ENCODE peak calls at places on chromosomes 16 and 17, in nine cellular contexts. O, Q, Z, L, D, N, B, K and X are unnamed samples.

GRCh38 chr16:89242795-89243200 is 25.3 kb downstream of the ZNF778 start:
- DNase-seq in K (no peak), O (no peak), N (no peak), Z (no peak), D (no peak), Q (no peak), L (no peak), B (no peak), X (no peak)

GRCh38 chr17:56557682-56558081 is 35.8 kb upstream of the NOG start:
- DNase-seq in Q (peak; percentile 53), K (no peak), Z (no peak), L (no peak), N (no peak), D (no peak), B (no peak), O (no peak), X (no peak)

GRCh38 chr17:78600181-78600651 is 23.0 kb upstream of the DNAH17 start:
- DNase-seq in L (no peak), D (no peak), B (peak; percentile 52), O (no peak), Z (no peak), K (no peak), N (peak; percentile 6), Q (no peak), X (no peak)

GRCh38 chr17:61834610-61835009 is 28.7 kb downstream of the BRIP1 start:
- DNase-seq in N (no peak), D (no peak), L (no peak), Q (no peak), B (no peak), Z (no peak), K (no peak), O (no peak), X (no peak)

GRCh38 chr16:75909746-75910145 is 183.5 kb upstream of the CPHXL start:
- DNase-seq in D (no peak), N (no peak), Q (no peak), K (no peak), B (no peak), L (no peak), O (no peak), Z (no peak), X (no peak)

GRCh38 chr16:28191364-28191985 is 20.3 kb downstream of the XPO6 start:
- DNase-seq in O (no peak), N (no peak), K (no peak), Q (no peak), D (peak; percentile 46), B (no peak), Z (no peak), L (no peak), X (no peak)

GRCh38 chr16:47916266-47916665 is 239.5 kb downstream of the ABCC12 start:
- DNase-seq in Q (no peak), L (no peak), N (peak; percentile 33), B (no peak), D (peak; percentile 13), K (no peak), Z (no peak), O (no peak), X (no peak)

GRCh38 chr16:89732142-89732917 is 11.0 kb downstream of the ZNF276 start:
- DNase-seq in D (no peak), Q (no peak), Z (no peak), B (no peak), K (no peak), N (no peak), L (no peak), O (no peak), X (no peak)

GRCh38 chr17:29179232-29180036 is 764 bp downstream of the MYO18A start:
- DNase-seq in N (no peak), L (peak; percentile 86), K (no peak), Q (peak; percentile 72), O (peak; percentile 86), Z (peak; percentile 88), D (peak; percentile 61), B (peak; percentile 24), X (no peak)

GRCh38 chr16:84603115-84603816 is 14.6 kb downstream of the COTL1 start:
- DNase-seq in O (peak; percentile 61), N (peak; percentile 98), B (peak; percentile 91), K (peak; percentile 96), D (peak; percentile 92), Q (no peak), Z (peak; percentile 75), L (peak; percentile 82), X (no peak)

GRCh38 chr16:57289391-57290257 is 5.2 kb upstream of the PLLP start:
- DNase-seq in L (no peak), D (no peak), Q (no peak), N (no peak), K (no peak), Z (no peak), B (no peak), O (no peak), X (no peak)

GRCh38 chr17:8163978-8164814 is 1.4 kb upstream of the VAMP2 start:
- DNase-seq in Z (peak; percentile 82), B (no peak), L (peak; percentile 93), O (peak; percentile 75), N (peak; percentile 59), K (peak; percentile 79), Q (peak; percentile 34), D (no peak), X (peak; percentile 78)

GRCh38 chr16:13708361-13708760 is 211.6 kb upstream of the ERCC4 start:
- DNase-seq in N (no peak), Q (no peak), D (no peak), O (no peak), K (no peak), L (no peak), B (no peak), Z (no peak), X (no peak)

GRCh38 chr17:50263293-50264262 is 10.7 kb upstream of the TMEM92 start:
- DNase-seq in Z (no peak), O (peak; percentile 3), D (no peak), L (peak; percentile 40), K (no peak), N (no peak), B (no peak), Q (no peak), X (no peak)

GRCh38 chr17:17402558-17402957 is 74.2 kb upstream of the MED9 start:
- DNase-seq in K (no peak), D (peak; percentile 42), Z (no peak), N (no peak), L (no peak), B (no peak), Q (no peak), O (no peak), X (no peak)

GRCh38 chr16:84667600-84668309 is 19.4 kb downstream of the KLHL36 start:
- DNase-seq in N (no peak), D (no peak), K (no peak), Q (no peak), Z (no peak), L (no peak), O (no peak), B (no peak), X (no peak)

GRCh38 chr17:32266389-32267269 is 997 bp downstream of the RHBDL3 start:
- DNase-seq in L (no peak), B (no peak), D (no peak), O (no peak), K (no peak), N (no peak), Q (peak; percentile 69), Z (no peak), X (no peak)

GRCh38 chr17:7216242-7217112 is 3.2 kb downstream of the DLG4 start:
- DNase-seq in B (no peak), D (no peak), K (no peak), O (no peak), N (no peak), L (no peak), Q (no peak), Z (no peak), X (no peak)

GRCh38 chr16:73056383-73056782 is 8.5 kb upstream of the ZFHX3 start:
- DNase-seq in K (no peak), N (no peak), Q (no peak), Z (no peak), L (peak; percentile 41), D (no peak), B (no peak), O (peak; percentile 4), X (no peak)

GRCh38 chr16:73058616-73059409 is 10.9 kb upstream of the ZFHX3 start:
- DNase-seq in Z (no peak), K (peak; percentile 25), L (peak; percentile 58), Q (peak; percentile 72), B (peak; percentile 61), D (peak; percentile 37), N (peak; percentile 77), O (no peak), X (no peak)

GRCh38 chr16:73058221-73058615 is 10.3 kb upstream of the ZFHX3 start:
- DNase-seq in D (no peak), O (peak; percentile 80), L (peak; percentile 70), K (peak; percentile 21), B (peak; percentile 45), Z (peak; percentile 58), N (no peak), Q (peak; percentile 59), X (no peak)

GRCh38 chr16:73057369-73058210 is 9.7 kb upstream of the ZFHX3 start:
- DNase-seq in B (peak; percentile 52), D (no peak), Q (peak; percentile 61), N (no peak), O (peak; percentile 82), K (no peak), L (peak; percentile 50), Z (no peak), X (no peak)

DNA sequence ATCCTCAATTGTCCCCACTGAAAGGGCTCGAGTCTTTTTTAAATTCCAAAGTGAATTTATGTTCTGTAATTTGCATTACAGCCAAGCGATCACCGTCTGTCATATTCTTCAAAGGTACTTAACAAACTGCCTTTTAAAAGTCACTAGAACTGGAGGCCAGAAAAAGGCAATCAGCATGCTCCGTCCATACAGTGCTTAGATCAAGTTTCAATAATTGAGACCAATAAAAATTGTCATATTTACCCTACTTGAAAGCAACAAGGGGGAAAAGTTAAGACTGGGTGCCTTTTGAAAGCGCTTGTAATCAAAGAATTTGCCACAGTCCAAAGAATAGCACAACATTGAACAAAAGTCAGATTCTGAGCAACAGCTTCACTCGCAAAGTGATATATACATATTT is 9.0 kb upstream of the ZFHX3 start:
- DNase-seq in B (no peak), O (peak; percentile 10), N (peak; percentile 51), Z (no peak), Q (no peak), K (no peak), D (peak; percentile 26), L (peak; percentile 1), X (no peak)
- H3K27ac ChIP-seq in B (peak overlapping the region; percentile 86), O (peak overlapping the region; percentile 89), N (peak overlapping the region; percentile 90), Z (peak overlapping the region; percentile 96), Q (no peak overlapping the region), K (peak overlapping the region; percentile 99), D (peak overlapping the region; percentile 96), L (peak overlapping the region; percentile 94), X (peak overlapping the region; percentile 84)

GRCh38 chr16:83330251-83330650 is 477.5 kb upstream of the HSBP1 start:
- DNase-seq in D (no peak), L (no peak), Q (no peak), K (no peak), N (no peak), O (no peak), B (no peak), Z (no peak), X (no peak)
- TF ChIP-seq CTCF in D (no peak), L (no peak), Q (no peak), K (no peak), N (no peak), O (no peak), B (no peak), Z (no peak), X (no peak)

GRCh38 chr17:80262775-80263244 is 2.2 kb downstream of the RNF213 start:
- DNase-seq in O (no peak), K (no peak), Q (no peak), Z (no peak), N (no peak), D (no peak), L (no peak), B (no peak), X (no peak)
- H3K4me3 ChIP-seq in O (no peak overlapping the region), K (peak overlapping the region; percentile 47), Q (no peak overlapping the region), Z (no peak overlapping the region), N (peak overlapping the region; percentile 91), D (no peak overlapping the region), L (peak overlapping the region; percentile 65), B (no peak overlapping the region), X (peak overlapping the region; percentile 36)

GRCh38 chr16:70687671-70688265 is 1.9 kb upstream of the MTSS2 start:
- DNase-seq in D (no peak), K (no peak), L (no peak), O (no peak), B (no peak), Q (no peak), Z (no peak), N (no peak), X (no peak)
- H3K27ac ChIP-seq in D (no peak overlapping the region), K (peak overlapping the region; percentile 99), L (peak overlapping the region; percentile 93), O (peak overlapping the region; percentile 93), B (peak overlapping the region; percentile 9), Q (peak overlapping the region; percentile 90), Z (peak overlapping the region; percentile 87), N (peak overlapping the region; percentile 80), X (peak overlapping the region; percentile 94)